ENCODE peak calls at places on chromosome 9, in four cellular contexts. One of them, this sample, is unnamed.

GRCh38 chr9:92300935-92301334 is 7.4 kb upstream of the IARS1 start:
- DNase-seq in mammary epithelial cell: no peak
- DNase-seq in neuronal stem cell: no peak
- DNase-seq in stomach: no peak
- DNase-seq in this sample: no peak

GRCh38 chr9:69461084-69461483 is 136.1 kb downstream of the ENTREP1 start:
- DNase-seq in neuronal stem cell: no peak
- DNase-seq in stomach: no peak
- DNase-seq in mammary epithelial cell: no peak
- DNase-seq in this sample: no peak

GRCh38 chr9:114155967-114156294 is 594 bp downstream of the COL27A1 start:
- DNase-seq in mammary epithelial cell: no peak
- DNase-seq in stomach: no peak
- DNase-seq in neuronal stem cell: no peak
- DNase-seq in this sample: no peak

GRCh38 chr9:6619909-6620308 is 25.6 kb downstream of the GLDC start:
- DNase-seq in neuronal stem cell: no peak
- DNase-seq in stomach: no peak
- DNase-seq in mammary epithelial cell: no peak
- DNase-seq in this sample: no peak

GRCh38 chr9:88006511-88007290 is 32.4 kb upstream of the CDK20 start:
- DNase-seq in mammary epithelial cell: no peak
- DNase-seq in stomach: no peak
- DNase-seq in neuronal stem cell: no peak
- DNase-seq in this sample: no peak

GRCh38 chr9:1462626-1463308 is 412.6 kb downstream of the DMRT2 start:
- DNase-seq in stomach: no peak
- DNase-seq in mammary epithelial cell: no peak
- DNase-seq in neuronal stem cell: no peak
- DNase-seq in this sample: no peak

GRCh38 chr9:120862452-120862851 is 14.5 kb downstream of the PHF19 start:
- DNase-seq in neuronal stem cell: no peak
- DNase-seq in mammary epithelial cell: no peak
- DNase-seq in stomach: no peak
- DNase-seq in this sample: no peak

GRCh38 chr9:6660512-6660911 is 15.0 kb upstream of the GLDC start:
- DNase-seq in stomach: no peak
- DNase-seq in neuronal stem cell: no peak
- DNase-seq in mammary epithelial cell: no peak
- DNase-seq in this sample: no peak

GRCh38 chr9:81474792-81475191 is 214.6 kb downstream of the TLE1 start:
- DNase-seq in neuronal stem cell: no peak
- DNase-seq in stomach: no peak
- DNase-seq in mammary epithelial cell: no peak
- DNase-seq in this sample: no peak

GRCh38 chr9:120712539-120713031 is 1.7 kb downstream of the MEGF9 start:
- DNase-seq in mammary epithelial cell: no peak
- DNase-seq in stomach: no peak
- DNase-seq in neuronal stem cell: no peak
- DNase-seq in this sample: no peak

GRCh38 chr9:15513335-15513734 is 2.6 kb upstream of the PSIP1 start:
- DNase-seq in mammary epithelial cell: no peak
- DNase-seq in stomach: no peak
- DNase-seq in neuronal stem cell: no peak
- DNase-seq in this sample: no peak

GRCh38 chr9:93218161-93218560 is 34.2 kb downstream of the WNK2 start:
- DNase-seq in stomach: no peak
- DNase-seq in neuronal stem cell: no peak
- DNase-seq in mammary epithelial cell: no peak
- DNase-seq in this sample: no peak

GRCh38 chr9:101311759-101312420 is 72.9 kb downstream of the BAAT start:
- DNase-seq in neuronal stem cell: peak; percentile 72
- DNase-seq in mammary epithelial cell: peak; percentile 58
- DNase-seq in stomach: no peak
- DNase-seq in this sample: peak; percentile 35

GRCh38 chr9:114312513-114312875 is 10.4 kb upstream of the ORM1 start:
- DNase-seq in mammary epithelial cell: no peak
- DNase-seq in stomach: peak; percentile 15
- DNase-seq in neuronal stem cell: no peak
- DNase-seq in this sample: no peak

GRCh38 chr9:78866228-78867132 is 569.6 kb downstream of the PSAT1 start:
- DNase-seq in mammary epithelial cell: peak; percentile 72
- DNase-seq in stomach: no peak
- DNase-seq in neuronal stem cell: no peak
- DNase-seq in this sample: no peak

GRCh38 chr9:24602687-24603352 is 57.1 kb upstream of the IZUMO3 start:
- DNase-seq in mammary epithelial cell: peak; percentile 89
- DNase-seq in neuronal stem cell: no peak
- DNase-seq in stomach: no peak
- DNase-seq in this sample: no peak

GRCh38 chr9:98842510-98842909 is 35.0 kb downstream of the GALNT12 start:
- DNase-seq in stomach: no peak
- DNase-seq in mammary epithelial cell: no peak
- DNase-seq in neuronal stem cell: no peak
- DNase-seq in this sample: no peak

GRCh38 chr9:93680445-93681315 is 104.3 kb downstream of the PHF2 start:
- DNase-seq in mammary epithelial cell: no peak
- DNase-seq in stomach: peak; percentile 25
- DNase-seq in neuronal stem cell: no peak
- DNase-seq in this sample: no peak

GRCh38 chr9:136805207-136805740 is 2.5 kb upstream of the RABL6 start:
- DNase-seq in mammary epithelial cell: no peak
- DNase-seq in stomach: no peak
- DNase-seq in neuronal stem cell: no peak
- DNase-seq in this sample: no peak

GRCh38 chr9:81724242-81724889 is 35.0 kb upstream of the TLE1 start:
- DNase-seq in stomach: no peak
- DNase-seq in mammary epithelial cell: no peak
- DNase-seq in neuronal stem cell: no peak
- DNase-seq in this sample: no peak

GRCh38 chr9:95852059-95853032 is 23.1 kb upstream of the ERCC6L2 start:
- DNase-seq in mammary epithelial cell: peak; percentile 64
- DNase-seq in neuronal stem cell: no peak
- DNase-seq in stomach: no peak
- DNase-seq in this sample: no peak

GRCh38 chr9:136199391-136200288 is 5.3 kb downstream of the LHX3 start:
- DNase-seq in mammary epithelial cell: no peak
- DNase-seq in stomach: no peak
- DNase-seq in neuronal stem cell: no peak
- DNase-seq in this sample: no peak

GRCh38 chr9:68678430-68678829 is 26.6 kb upstream of the PIP5K1B start:
- DNase-seq in stomach: no peak
- DNase-seq in neuronal stem cell: no peak
- DNase-seq in mammary epithelial cell: no peak
- DNase-seq in this sample: no peak

GRCh38 chr9:17587113-17587512 is 8.2 kb downstream of the SH3GL2 start:
- DNase-seq in mammary epithelial cell: no peak
- DNase-seq in neuronal stem cell: no peak
- DNase-seq in stomach: no peak
- DNase-seq in this sample: no peak

GRCh38 chr9:5442400-5443011 is 4.8 kb upstream of the PLGRKT start:
- DNase-seq in stomach: peak; percentile 46
- DNase-seq in mammary epithelial cell: peak; percentile 49
- DNase-seq in neuronal stem cell: peak; percentile 11
- DNase-seq in this sample: no peak

GRCh38 chr9:98491778-98492177 is 217.0 kb downstream of the GABBR2 start:
- DNase-seq in stomach: no peak
- DNase-seq in neuronal stem cell: no peak
- DNase-seq in mammary epithelial cell: no peak
- DNase-seq in this sample: no peak

GRCh38 chr9:22148876-22149637 is 140.0 kb upstream of the CDKN2B start:
- DNase-seq in stomach: no peak
- DNase-seq in mammary epithelial cell: no peak
- DNase-seq in neuronal stem cell: no peak
- DNase-seq in this sample: no peak

GRCh38 chr9:136144450-136144849 is 25.8 kb upstream of the TMEM250 start:
- DNase-seq in neuronal stem cell: no peak
- DNase-seq in mammary epithelial cell: no peak
- DNase-seq in stomach: no peak
- DNase-seq in this sample: no peak

GRCh38 chr9:33459115-33459514 is 11.7 kb upstream of the AQP3 start:
- DNase-seq in mammary epithelial cell: no peak
- DNase-seq in stomach: no peak
- DNase-seq in neuronal stem cell: no peak
- DNase-seq in this sample: no peak

GRCh38 chr9:134837529-134837928 is 43.1 kb upstream of the FCN2 start:
- DNase-seq in neuronal stem cell: no peak
- DNase-seq in stomach: no peak
- DNase-seq in mammary epithelial cell: no peak
- DNase-seq in this sample: no peak

GRCh38 chr9:123741214-123741613 is 188.7 kb downstream of the DENND1A start:
- DNase-seq in neuronal stem cell: no peak
- DNase-seq in stomach: no peak
- DNase-seq in mammary epithelial cell: no peak
- DNase-seq in this sample: no peak

DNA sequence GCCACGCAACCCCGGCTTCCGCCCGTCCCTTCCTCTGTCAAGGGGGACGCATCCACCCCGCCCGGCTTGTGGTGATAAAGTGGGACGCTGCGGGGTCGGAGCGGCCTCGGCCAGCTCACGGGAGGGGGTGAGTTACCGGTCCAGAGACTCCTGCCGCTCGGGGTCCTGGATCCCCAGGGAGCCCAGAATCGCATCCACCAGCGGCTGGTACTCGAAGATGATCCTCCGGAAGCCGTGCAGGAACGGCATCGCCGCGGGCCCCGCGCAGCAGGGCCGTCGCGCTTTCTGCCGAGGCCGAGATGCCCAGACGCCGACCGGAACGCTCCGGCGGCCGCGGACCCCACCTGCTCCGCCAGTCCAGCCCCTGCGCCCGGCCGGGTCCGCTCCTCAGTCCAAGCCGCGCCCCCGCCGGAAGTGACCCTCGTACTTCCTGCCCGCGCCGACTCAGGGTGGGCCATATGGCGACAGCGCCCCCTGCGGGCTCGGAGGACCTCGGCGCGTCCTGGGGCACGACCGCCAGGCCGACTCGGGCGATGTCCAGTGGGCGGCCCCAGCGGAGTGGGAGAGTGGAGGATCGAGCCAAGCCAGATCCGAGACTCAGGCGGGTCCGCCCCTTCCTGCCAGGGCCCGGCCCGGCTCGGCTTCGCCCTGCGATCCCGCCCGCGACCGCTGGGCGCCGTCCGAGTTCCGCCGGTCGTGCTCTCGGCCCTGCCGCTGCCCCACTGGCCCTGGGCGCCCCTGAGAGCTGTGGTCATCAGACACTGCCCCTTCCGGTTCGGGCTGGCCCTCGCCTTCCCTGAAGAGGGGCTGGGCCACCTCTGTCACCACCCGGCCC is at the start of gene ASB6:
- DNase-seq in mammary epithelial cell: peak; percentile 95
- DNase-seq in stomach: peak; percentile 97
- DNase-seq in neuronal stem cell: peak; percentile 99
- DNase-seq in this sample: peak; percentile 92
- H3K27ac ChIP-seq in mammary epithelial cell: peak within 1 kb of the TSS; percentile 45
- H3K27ac ChIP-seq in stomach: peak within 1 kb of the TSS; percentile 75
- H3K27ac ChIP-seq in neuronal stem cell: peak within 1 kb of the TSS; percentile 49
- H3K27ac ChIP-seq in this sample: peak within 1 kb of the TSS; percentile 90

GRCh38 chr9:89999176-89999533 is 394.3 kb downstream of the GADD45G start:
- DNase-seq in neuronal stem cell: no peak
- DNase-seq in stomach: peak; percentile 89
- DNase-seq in mammary epithelial cell: peak; percentile 66
- DNase-seq in this sample: no peak
- H3K4me1 ChIP-seq in neuronal stem cell: peaks cover 6% of the 10 kb centered on the region
- H3K4me1 ChIP-seq in stomach: peaks cover 41% of the 10 kb centered on the region
- H3K4me1 ChIP-seq in mammary epithelial cell: peaks cover 12% of the 10 kb centered on the region
- H3K4me1 ChIP-seq in this sample: peaks cover 17% of the 10 kb centered on the region

GRCh38 chr9:107487521-107488399 is 1.8 kb downstream of the KLF4 start:
- DNase-seq in mammary epithelial cell: no peak
- DNase-seq in stomach: peak; percentile 68
- DNase-seq in neuronal stem cell: peak; percentile 69
- DNase-seq in this sample: no peak

GRCh38 chr9:107491081-107492053 is 1.8 kb upstream of the KLF4 start:
- DNase-seq in stomach: peak; percentile 30
- DNase-seq in neuronal stem cell: no peak
- DNase-seq in mammary epithelial cell: no peak
- DNase-seq in this sample: no peak

GRCh38 chr9:107488400-107489143 is 997 bp downstream of the KLF4 start:
- DNase-seq in stomach: peak; percentile 56
- DNase-seq in mammary epithelial cell: peak; percentile 70
- DNase-seq in neuronal stem cell: no peak
- DNase-seq in this sample: no peak

GRCh38 chr9:107489144-107489673 is 360 bp downstream of the KLF4 start:
- DNase-seq in neuronal stem cell: no peak
- DNase-seq in stomach: no peak
- DNase-seq in mammary epithelial cell: no peak
- DNase-seq in this sample: no peak

GRCh38 chr9:107489687-107490605 is at the start of gene KLF4:
- DNase-seq in stomach: peak; percentile 92
- DNase-seq in neuronal stem cell: peak; percentile 95
- DNase-seq in mammary epithelial cell: peak; percentile 91
- DNase-seq in this sample: peak; percentile 16
- H3K27ac ChIP-seq in stomach: peak within 1 kb of the TSS; percentile 92
- H3K27ac ChIP-seq in neuronal stem cell: no peak within 1 kb of the TSS
- H3K27ac ChIP-seq in mammary epithelial cell: peak within 1 kb of the TSS; percentile 83
- H3K27ac ChIP-seq in this sample: no peak within 1 kb of the TSS

GRCh38 chr9:76887951-76888350 is 18.0 kb downstream of the PRUNE2 start:
- DNase-seq in stomach: no peak
- DNase-seq in mammary epithelial cell: no peak
- DNase-seq in neuronal stem cell: no peak
- DNase-seq in this sample: no peak

GRCh38 chr9:76883341-76883740 is 22.6 kb downstream of the PRUNE2 start:
- DNase-seq in mammary epithelial cell: no peak
- DNase-seq in neuronal stem cell: no peak
- DNase-seq in stomach: no peak
- DNase-seq in this sample: no peak

GRCh38 chr9:76886318-76886717 is 19.6 kb downstream of the PRUNE2 start:
- DNase-seq in mammary epithelial cell: no peak
- DNase-seq in stomach: no peak
- DNase-seq in neuronal stem cell: no peak
- DNase-seq in this sample: no peak

GRCh38 chr9:76884823-76885222 is 21.1 kb downstream of the PRUNE2 start:
- DNase-seq in neuronal stem cell: no peak
- DNase-seq in mammary epithelial cell: no peak
- DNase-seq in stomach: no peak
- DNase-seq in this sample: no peak

GRCh38 chr9:76887003-76887821 is 18.7 kb downstream of the PRUNE2 start:
- DNase-seq in mammary epithelial cell: no peak
- DNase-seq in neuronal stem cell: no peak
- DNase-seq in stomach: no peak
- DNase-seq in this sample: no peak
- H3K4me1 ChIP-seq in mammary epithelial cell: no peaks in the 10 kb centered on the region
- H3K4me1 ChIP-seq in neuronal stem cell: peaks cover 16% of the 10 kb centered on the region
- H3K4me1 ChIP-seq in stomach: no peaks in the 10 kb centered on the region
- H3K4me1 ChIP-seq in this sample: no peaks in the 10 kb centered on the region

DNA sequence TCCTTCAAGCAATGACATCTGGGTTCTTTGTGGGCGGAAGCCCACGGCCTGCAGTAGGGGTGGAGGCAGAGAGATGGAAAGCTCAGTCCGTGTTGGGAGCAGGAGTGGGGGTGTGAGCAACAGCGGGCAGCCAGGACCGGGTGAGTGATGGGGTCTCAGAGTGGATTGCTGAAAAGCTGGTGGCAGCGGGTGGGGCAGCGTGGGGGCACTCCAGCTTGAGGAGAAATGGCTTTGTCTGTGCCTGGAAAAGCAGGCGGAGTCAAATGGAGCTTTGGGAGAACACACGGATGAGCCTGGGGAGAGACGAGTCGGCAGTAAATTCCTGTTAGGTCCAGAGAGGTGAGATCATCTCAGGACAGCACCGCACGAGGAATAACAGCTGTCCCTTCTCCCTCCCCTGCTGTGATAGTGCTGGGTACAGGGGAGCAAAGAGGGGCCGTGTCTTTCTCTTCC is 42.1 kb downstream of the CACNA1B start:
- DNase-seq in stomach: no peak
- DNase-seq in neuronal stem cell: no peak
- DNase-seq in mammary epithelial cell: no peak
- DNase-seq in this sample: no peak
- H3K27ac ChIP-seq in stomach: no peak overlapping the region
- H3K27ac ChIP-seq in neuronal stem cell: no peak overlapping the region
- H3K27ac ChIP-seq in mammary epithelial cell: no peak overlapping the region
- H3K27ac ChIP-seq in this sample: no peak overlapping the region

This sample was measured in CD8-positive, alpha-beta memory T cell.